ENCODE peak calls at places on chromosomes 13 and 19, in seven cellular contexts. Z is AG10803, H is SK-N-SH, S is foreskin fibroblast, U is kidney epithelial cell, C is left ventricle myocardium inferior, V is A549. X is an unnamed sample.

GRCh38 chr13:67964091-67964490 is 734.0 kb upstream of the PCDH9 start:
- DNase-seq in U (no peak), C (no peak), Z (no peak), H (no peak), V (no peak), S (no peak), X (no peak)

GRCh38 chr19:39941615-39942507 is 7.4 kb upstream of the FCGBP start:
- DNase-seq in H (no peak), U (no peak), C (no peak), Z (no peak), V (no peak), S (no peak), X (peak)

GRCh38 chr13:78398743-78399410 is 204.5 kb downstream of the POU4F1 start:
- DNase-seq in U (no peak), S (no peak), C (no peak), V (no peak), H (no peak), Z (no peak), X (no peak)

GRCh38 chr13:113554333-113554700 is 30.2 kb upstream of the TFDP1 start:
- DNase-seq in H (no peak), V (no peak), S (no peak), Z (no peak), U (no peak), C (no peak), X (no peak)

GRCh38 chr19:14577885-14578427 is 4.9 kb upstream of the CLEC17A start:
- DNase-seq in Z (no peak), V (no peak), C (no peak), U (no peak), S (peak), H (peak), X (no peak)

GRCh38 chr13:21402586-21403307 is 56.4 kb downstream of the ZDHHC20 start:
- DNase-seq in V (peak), S (peak), Z (peak), H (no peak), U (peak), C (no peak), X (no peak)

GRCh38 chr13:80036845-80037504 is 304.0 kb downstream of the SPRY2 start:
- DNase-seq in V (no peak), U (no peak), C (no peak), S (no peak), Z (peak), H (no peak), X (no peak)

GRCh38 chr13:113654175-113654560 is 3.8 kb downstream of the ATP4B start:
- DNase-seq in S (no peak), H (no peak), C (no peak), V (no peak), U (no peak), Z (no peak), X (no peak)

GRCh38 chr19:35928507-35928906 is 7.7 kb upstream of the LRFN3 start:
- DNase-seq in V (no peak), Z (no peak), S (no peak), U (no peak), C (no peak), H (no peak), X (no peak)

GRCh38 chr19:6593651-6594416 is 2.9 kb upstream of the CD70 start:
- DNase-seq in Z (no peak), S (no peak), U (no peak), V (no peak), C (no peak), H (no peak), X (no peak)

GRCh38 chr13:74114202-74114601 is 20.0 kb downstream of the KLF12 start:
- DNase-seq in C (no peak), V (no peak), S (peak), H (no peak), U (no peak), Z (peak), X (no peak)

GRCh38 chr13:39676315-39676876 is 20.9 kb downstream of the COG6 start:
- DNase-seq in C (no peak), V (peak), H (peak), Z (peak), S (peak), U (no peak), X (no peak)

GRCh38 chr13:101398920-101399319 is 17.4 kb downstream of the NALCN start:
- DNase-seq in Z (peak), C (no peak), V (no peak), U (no peak), S (peak), H (no peak), X (no peak)

GRCh38 chr19:55091955-55092354 is 16.3 kb downstream of the EPS8L1 start:
- DNase-seq in U (no peak), V (no peak), Z (no peak), H (peak), S (no peak), C (no peak), X (no peak)

GRCh38 chr19:39211731-39212376 is 7.8 kb upstream of the SYCN start:
- DNase-seq in H (peak), U (no peak), V (peak), Z (no peak), C (no peak), S (no peak), X (no peak)

GRCh38 chr13:52924241-52925148 is 76.1 kb upstream of the PCDH8 start:
- DNase-seq in H (peak), C (no peak), V (no peak), S (no peak), Z (no peak), U (no peak), X (no peak)

GRCh38 chr13:93882086-93882651 is 597.3 kb downstream of the DCT start:
- DNase-seq in U (no peak), C (no peak), Z (no peak), V (no peak), H (no peak), S (peak), X (no peak)

GRCh38 chr13:49314344-49314882 is 66.7 kb downstream of the CDADC1 start:
- DNase-seq in V (no peak), S (no peak), Z (peak), H (no peak), C (no peak), U (no peak), X (no peak)

GRCh38 chr19:55369651-55370304 is 485 bp downstream of the IL11 start:
- DNase-seq in S (peak), U (no peak), H (peak), Z (peak), C (no peak), V (peak), X (no peak)

GRCh38 chr13:97975280-97975850 is 21.9 kb downstream of the IPO5 start:
- DNase-seq in C (no peak), S (peak), H (no peak), V (no peak), Z (no peak), U (no peak), X (no peak)

GRCh38 chr13:75432045-75432444 is 49.9 kb downstream of the TBC1D4 start:
- DNase-seq in S (peak), C (no peak), H (no peak), Z (peak), V (peak), U (no peak), X (no peak)

GRCh38 chr13:102868366-102868936 is 22.6 kb downstream of the ERCC5 start:
- DNase-seq in U (no peak), Z (peak), C (no peak), S (peak), V (no peak), H (no peak), X (no peak)

GRCh38 chr19:3605770-3606169 is 905 bp downstream of the TBXA2R start:
- DNase-seq in Z (no peak), S (no peak), V (no peak), H (no peak), C (no peak), U (no peak), X (no peak)
- H3K4me3 ChIP-seq in Z (peak), S (peak), V (peak), H (peak), C (peak), U (no peak), X (peak)

GRCh38 chr19:13062317-13062716 is 40.3 kb downstream of the LYL1 start:
- DNase-seq in S (no peak), Z (no peak), H (no peak), U (no peak), C (no peak), V (no peak), X (no peak)

GRCh38 chr19:13063461-13064091 is 39.1 kb downstream of the LYL1 start:
- DNase-seq in C (peak), U (no peak), S (no peak), Z (no peak), H (no peak), V (no peak), X (peak)

GRCh38 chr19:13060233-13060963 is 42.3 kb downstream of the LYL1 start:
- DNase-seq in S (no peak), Z (no peak), V (no peak), U (no peak), C (peak), H (peak), X (no peak)

GRCh38 chr19:13058951-13059660 is 43.6 kb downstream of the LYL1 start:
- DNase-seq in S (no peak), Z (no peak), U (no peak), H (no peak), V (no peak), C (no peak), X (no peak)

DNA sequence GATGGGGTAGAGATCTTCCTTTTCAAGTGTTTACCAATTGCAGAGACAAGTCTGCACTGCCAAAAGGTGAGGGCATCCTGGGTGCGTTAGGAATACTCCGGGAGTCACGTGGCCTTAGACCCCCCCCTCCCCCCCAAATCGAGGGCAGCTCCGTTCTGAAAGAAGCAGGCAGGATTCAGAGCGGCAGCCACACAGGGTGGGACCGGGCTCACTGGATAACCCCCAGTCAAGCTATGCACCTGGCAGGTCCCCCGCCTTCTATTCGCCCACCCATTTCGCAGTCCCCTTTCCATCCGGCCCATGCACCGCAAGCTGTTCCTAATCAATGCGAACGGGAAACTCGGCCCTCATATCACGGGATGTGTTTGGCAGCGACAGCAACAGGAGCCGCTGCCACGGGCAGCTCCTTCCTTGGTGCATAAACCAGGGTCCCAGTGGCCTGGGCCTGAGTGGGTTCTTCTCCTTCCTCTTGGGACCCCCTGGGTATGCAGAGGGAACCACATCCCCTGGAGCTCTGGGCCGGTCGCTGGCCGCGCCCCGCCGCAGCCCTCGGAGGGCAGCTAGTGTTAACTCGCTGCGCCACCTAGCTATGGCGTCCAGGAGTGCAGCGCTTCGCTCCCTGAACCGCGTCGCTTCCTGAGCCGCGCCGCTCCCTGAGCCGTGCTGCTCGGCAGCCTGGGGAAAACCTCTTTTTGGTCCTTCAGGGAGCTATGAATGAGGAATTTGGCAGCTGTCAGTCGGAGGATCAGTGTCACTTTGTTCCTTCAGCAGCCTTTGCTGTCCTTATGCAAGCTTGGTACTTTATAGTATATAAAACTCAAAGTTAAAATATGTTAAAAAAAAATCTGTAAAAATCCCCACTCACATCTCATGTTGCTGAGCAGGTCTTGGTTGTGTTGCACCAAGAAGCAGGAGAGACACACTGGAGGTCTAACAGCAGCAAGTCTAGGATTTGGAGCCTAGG is 41.4 kb downstream of the LYL1 start:
- DNase-seq in U (no peak), Z (peak), V (peak), S (peak), H (peak), C (peak), X (peak)
- TF ChIP-seq CTCF in U (peak), Z (peak), V (peak), S (peak), H (peak), C (peak), X (peak)

DNA sequence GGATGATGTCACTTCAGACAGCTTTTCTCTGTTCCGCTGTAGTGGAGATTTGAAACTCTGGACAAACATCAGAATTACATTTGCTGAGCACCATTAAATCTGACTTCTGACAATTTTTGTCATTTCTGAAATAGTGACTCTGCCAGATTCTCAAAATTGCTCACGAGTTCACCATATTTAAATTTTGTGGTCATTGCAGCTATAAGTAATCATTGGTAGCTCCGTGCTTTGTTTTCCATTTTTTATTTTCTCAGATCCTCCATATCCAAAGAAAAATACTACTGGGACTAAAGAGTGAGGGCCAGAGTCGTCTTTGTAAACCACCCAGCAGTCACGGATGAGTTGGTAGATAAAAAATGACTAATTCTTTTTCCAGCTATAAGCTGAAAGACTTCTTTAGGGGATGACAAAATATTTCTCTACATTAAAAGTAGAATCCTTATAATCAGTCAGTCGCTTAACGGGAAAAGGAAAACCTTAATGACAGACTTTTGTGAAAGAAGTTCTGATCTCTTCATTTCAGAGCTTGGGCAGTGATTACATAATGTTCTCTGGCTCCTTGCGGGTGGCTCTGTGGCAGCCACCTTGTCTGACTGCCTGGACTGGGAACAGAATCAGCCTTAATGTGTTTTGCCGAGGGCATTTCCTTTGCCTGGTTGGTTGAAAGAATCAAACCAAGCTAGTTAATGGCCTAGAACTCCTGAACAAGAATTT is 2.3 kb downstream of the ITM2B start:
- DNase-seq in C (no peak), V (no peak), U (no peak), Z (peak), S (peak), H (peak), X (no peak)
- H3K4me3 ChIP-seq in C (peak), V (no peak), U (peak), Z (peak), S (peak), H (peak), X (peak)

GRCh38 chr19:18140473-18140872 is 12.5 kb upstream of the PIK3R2 start:
- DNase-seq in S (no peak), C (no peak), U (no peak), Z (no peak), V (no peak), H (no peak), X (no peak)
- TF ChIP-seq CTCF in S (no peak), C (no peak), U (no peak), Z (no peak), V (no peak), H (no peak), X (no peak)

DNA sequence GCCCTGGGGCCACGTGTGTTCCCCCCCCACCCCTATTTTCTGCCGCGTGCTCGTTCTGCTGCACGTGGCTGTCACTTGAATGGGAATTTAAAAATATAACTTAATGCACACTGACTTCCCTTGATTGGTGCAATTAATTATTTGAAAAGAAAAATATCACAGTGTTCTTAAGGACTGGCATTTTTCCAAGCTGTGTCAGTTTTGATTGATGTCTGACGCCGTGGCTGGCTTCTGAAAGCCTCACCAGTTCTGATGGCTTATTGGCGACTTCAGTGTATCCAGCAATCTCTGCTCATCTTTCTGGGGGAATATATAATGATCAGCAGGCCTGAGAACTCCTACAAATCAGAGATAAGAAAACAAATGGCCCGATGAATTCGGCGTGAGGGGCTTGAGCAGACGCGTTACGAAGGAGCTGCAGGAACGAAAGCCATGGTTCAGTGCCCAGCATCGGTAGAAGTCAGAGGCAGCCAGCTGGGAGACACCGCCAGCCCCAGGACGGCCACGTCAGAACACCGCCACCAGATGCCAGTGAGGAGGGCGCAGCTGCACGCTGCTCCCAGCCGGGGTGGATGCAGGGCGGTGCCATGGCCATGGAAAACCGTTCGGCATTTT is 111.2 kb downstream of the KDM4B start:
- DNase-seq in U (no peak), S (no peak), H (peak), Z (no peak), V (no peak), C (no peak), X (no peak)
- H3K4me3 ChIP-seq in U (no peak), S (no peak), H (no peak), Z (no peak), V (no peak), C (no peak), X (no peak)

GRCh38 chr13:45490068-45490467 is 25.3 kb downstream of the COG3 start:
- DNase-seq in C (no peak), Z (no peak), V (peak), H (peak), S (no peak), U (no peak), X (no peak)
- TF ChIP-seq CTCF in C (peak), Z (no peak), V (no peak), H (peak), S (no peak), U (peak), X (peak)

GRCh38 chr19:18339703-18340102 is 695 bp upstream of the PGPEP1 start:
- DNase-seq in S (peak), C (no peak), U (no peak), H (peak), V (peak), Z (no peak), X (no peak)
- H3K4me3 ChIP-seq in S (peak), C (peak), U (no peak), H (no peak), V (peak), Z (peak), X (peak)

DNA sequence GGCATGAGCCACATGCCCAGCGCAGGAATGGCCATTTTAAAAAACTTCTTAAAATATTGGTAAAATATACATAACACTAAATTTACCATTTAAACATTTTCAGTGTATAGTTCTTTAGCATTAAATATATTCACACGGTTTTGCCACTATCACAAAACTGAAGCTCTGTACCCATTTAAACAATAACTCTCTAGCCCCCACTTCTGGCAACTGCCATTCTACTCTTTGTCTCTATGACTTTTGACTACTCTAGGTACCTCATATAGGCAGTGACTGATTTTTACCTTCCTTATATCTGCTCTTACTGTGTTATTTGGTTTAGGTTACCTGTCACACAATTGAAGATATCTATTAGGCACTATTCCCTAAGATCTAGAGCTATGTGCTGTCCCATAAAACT is 2.3 kb upstream of the KBTBD7 start:
- DNase-seq in H (no peak), C (no peak), Z (no peak), U (no peak), V (no peak), S (no peak), X (no peak)
- TF ChIP-seq CTCF in H (peak), C (no peak), Z (peak), U (peak), V (peak), S (peak), X (no peak)

DNA sequence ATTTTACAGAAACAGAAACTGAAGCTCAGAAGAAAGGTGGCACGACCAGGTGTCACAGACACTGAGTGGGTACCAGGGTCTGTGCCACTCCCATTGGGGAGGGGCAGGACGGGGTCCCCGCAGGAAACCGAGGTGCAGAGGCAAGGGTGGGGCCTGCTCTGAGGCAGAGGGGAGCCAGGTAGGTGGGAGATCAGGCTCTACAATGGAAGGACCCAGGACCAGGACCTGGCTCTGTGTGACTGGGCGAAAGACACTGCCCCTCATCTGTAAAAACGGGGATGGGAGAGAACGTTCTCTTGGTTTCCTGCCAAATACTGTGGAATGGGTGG is 2.8 kb downstream of the PTGIR start:
- DNase-seq in H (peak), U (no peak), S (no peak), Z (no peak), C (no peak), V (no peak), X (no peak)
- H3K4me3 ChIP-seq in H (peak), U (no peak), S (peak), Z (peak), C (peak), V (no peak), X (peak)

X was measured in heart right ventricle.